ENCODE peak calls at places on chromosomes 1 and 21, in eight cellular contexts. One of them, this sample, is unnamed.

GRCh38 chr1:234602334-234603220 is 7.4 kb downstream of the IRF2BP2 start:
- DNase-seq in activated T-helper 1 cell treated with anti-CD3 and anti-CD28 coated beads, Interleukin-12 subunit alpha, Interleukin-12 subunit beta, Interleukin-2, Interleukin-4 antibody, amounts not matched to agents 30 ng/mL and 10 ng/mL and 1 ng/mL, durations not matched to agents 14 hours and 24 hours and 36 hours: no peak
- DNase-seq in HEK293T: no peak
- DNase-seq in T-helper 17 cell: no peak
- DNase-seq in NCI-H446: peak; percentile 35
- DNase-seq in heart left ventricle: no peak
- DNase-seq in HCEC 1CT: peak; percentile 98
- DNase-seq in CD8-positive, alpha-beta memory T cell: no peak
- DNase-seq in this sample: no peak

GRCh38 chr1:21855257-21856096 is 43.4 kb downstream of the LDLRAD2 start:
- DNase-seq in activated T-helper 1 cell treated with anti-CD3 and anti-CD28 coated beads, Interleukin-12 subunit alpha, Interleukin-12 subunit beta, Interleukin-2, Interleukin-4 antibody, amounts not matched to agents 30 ng/mL and 10 ng/mL and 1 ng/mL, durations not matched to agents 14 hours and 24 hours and 36 hours: no peak
- DNase-seq in HEK293T: no peak
- DNase-seq in T-helper 17 cell: no peak
- DNase-seq in NCI-H446: no peak
- DNase-seq in heart left ventricle: no peak
- DNase-seq in HCEC 1CT: no peak
- DNase-seq in CD8-positive, alpha-beta memory T cell: no peak
- DNase-seq in this sample: no peak

GRCh38 chr1:14884619-14885175 is 268.9 kb upstream of the TMEM51 start:
- DNase-seq in activated T-helper 1 cell treated with anti-CD3 and anti-CD28 coated beads, Interleukin-12 subunit alpha, Interleukin-12 subunit beta, Interleukin-2, Interleukin-4 antibody, amounts not matched to agents 30 ng/mL and 10 ng/mL and 1 ng/mL, durations not matched to agents 14 hours and 24 hours and 36 hours: no peak
- DNase-seq in HEK293T: no peak
- DNase-seq in T-helper 17 cell: no peak
- DNase-seq in NCI-H446: no peak
- DNase-seq in heart left ventricle: no peak
- DNase-seq in HCEC 1CT: no peak
- DNase-seq in CD8-positive, alpha-beta memory T cell: no peak
- DNase-seq in this sample: no peak

GRCh38 chr1:9129391-9130041 is 614 bp upstream of the GPR157 start:
- DNase-seq in activated T-helper 1 cell treated with anti-CD3 and anti-CD28 coated beads, Interleukin-12 subunit alpha, Interleukin-12 subunit beta, Interleukin-2, Interleukin-4 antibody, amounts not matched to agents 30 ng/mL and 10 ng/mL and 1 ng/mL, durations not matched to agents 14 hours and 24 hours and 36 hours: peak; percentile 72
- DNase-seq in HEK293T: peak; percentile 84
- DNase-seq in T-helper 17 cell: peak; percentile 72
- DNase-seq in NCI-H446: peak; percentile 73
- DNase-seq in heart left ventricle: peak; percentile 93
- DNase-seq in HCEC 1CT: peak; percentile 41
- DNase-seq in CD8-positive, alpha-beta memory T cell: peak; percentile 88
- DNase-seq in this sample: peak; percentile 87

GRCh38 chr1:98104285-98104684 is 183.5 kb upstream of the DPYD start:
- DNase-seq in activated T-helper 1 cell treated with anti-CD3 and anti-CD28 coated beads, Interleukin-12 subunit alpha, Interleukin-12 subunit beta, Interleukin-2, Interleukin-4 antibody, amounts not matched to agents 30 ng/mL and 10 ng/mL and 1 ng/mL, durations not matched to agents 14 hours and 24 hours and 36 hours: no peak
- DNase-seq in HEK293T: no peak
- DNase-seq in T-helper 17 cell: no peak
- DNase-seq in NCI-H446: peak; percentile 96
- DNase-seq in heart left ventricle: no peak
- DNase-seq in HCEC 1CT: peak; percentile 90
- DNase-seq in CD8-positive, alpha-beta memory T cell: no peak
- DNase-seq in this sample: no peak

GRCh38 chr1:83882906-83883305 is 116.0 kb downstream of the TTLL7 start:
- DNase-seq in activated T-helper 1 cell treated with anti-CD3 and anti-CD28 coated beads, Interleukin-12 subunit alpha, Interleukin-12 subunit beta, Interleukin-2, Interleukin-4 antibody, amounts not matched to agents 30 ng/mL and 10 ng/mL and 1 ng/mL, durations not matched to agents 14 hours and 24 hours and 36 hours: no peak
- DNase-seq in HEK293T: peak; percentile 78
- DNase-seq in T-helper 17 cell: no peak
- DNase-seq in NCI-H446: peak; percentile 77
- DNase-seq in heart left ventricle: no peak
- DNase-seq in HCEC 1CT: peak; percentile 81
- DNase-seq in CD8-positive, alpha-beta memory T cell: no peak
- DNase-seq in this sample: peak; percentile 18

GRCh38 chr1:21950734-21951575 is 13.8 kb upstream of the HSPG2 start:
- DNase-seq in activated T-helper 1 cell treated with anti-CD3 and anti-CD28 coated beads, Interleukin-12 subunit alpha, Interleukin-12 subunit beta, Interleukin-2, Interleukin-4 antibody, amounts not matched to agents 30 ng/mL and 10 ng/mL and 1 ng/mL, durations not matched to agents 14 hours and 24 hours and 36 hours: no peak
- DNase-seq in HEK293T: no peak
- DNase-seq in T-helper 17 cell: no peak
- DNase-seq in NCI-H446: no peak
- DNase-seq in heart left ventricle: peak; percentile 49
- DNase-seq in HCEC 1CT: no peak
- DNase-seq in CD8-positive, alpha-beta memory T cell: no peak
- DNase-seq in this sample: no peak

GRCh38 chr1:49686107-49686506 is 337.6 kb downstream of the AGBL4 start:
- DNase-seq in activated T-helper 1 cell treated with anti-CD3 and anti-CD28 coated beads, Interleukin-12 subunit alpha, Interleukin-12 subunit beta, Interleukin-2, Interleukin-4 antibody, amounts not matched to agents 30 ng/mL and 10 ng/mL and 1 ng/mL, durations not matched to agents 14 hours and 24 hours and 36 hours: no peak
- DNase-seq in HEK293T: no peak
- DNase-seq in T-helper 17 cell: no peak
- DNase-seq in NCI-H446: no peak
- DNase-seq in heart left ventricle: no peak
- DNase-seq in HCEC 1CT: no peak
- DNase-seq in CD8-positive, alpha-beta memory T cell: no peak
- DNase-seq in this sample: no peak

GRCh38 chr1:13543927-13544556 is 30.2 kb upstream of the LRRC38 start:
- DNase-seq in activated T-helper 1 cell treated with anti-CD3 and anti-CD28 coated beads, Interleukin-12 subunit alpha, Interleukin-12 subunit beta, Interleukin-2, Interleukin-4 antibody, amounts not matched to agents 30 ng/mL and 10 ng/mL and 1 ng/mL, durations not matched to agents 14 hours and 24 hours and 36 hours: no peak
- DNase-seq in HEK293T: peak; percentile 81
- DNase-seq in T-helper 17 cell: no peak
- DNase-seq in NCI-H446: no peak
- DNase-seq in heart left ventricle: no peak
- DNase-seq in HCEC 1CT: no peak
- DNase-seq in CD8-positive, alpha-beta memory T cell: no peak
- DNase-seq in this sample: no peak

GRCh38 chr1:246492611-246493245 is 14.4 kb downstream of the SMYD3 start:
- DNase-seq in activated T-helper 1 cell treated with anti-CD3 and anti-CD28 coated beads, Interleukin-12 subunit alpha, Interleukin-12 subunit beta, Interleukin-2, Interleukin-4 antibody, amounts not matched to agents 30 ng/mL and 10 ng/mL and 1 ng/mL, durations not matched to agents 14 hours and 24 hours and 36 hours: no peak
- DNase-seq in HEK293T: peak; percentile 51
- DNase-seq in T-helper 17 cell: no peak
- DNase-seq in NCI-H446: peak; percentile 48
- DNase-seq in heart left ventricle: no peak
- DNase-seq in HCEC 1CT: peak; percentile 75
- DNase-seq in CD8-positive, alpha-beta memory T cell: no peak
- DNase-seq in this sample: peak; percentile 63

GRCh38 chr1:32877211-32878110 is 6.7 kb upstream of the FNDC5 start:
- DNase-seq in activated T-helper 1 cell treated with anti-CD3 and anti-CD28 coated beads, Interleukin-12 subunit alpha, Interleukin-12 subunit beta, Interleukin-2, Interleukin-4 antibody, amounts not matched to agents 30 ng/mL and 10 ng/mL and 1 ng/mL, durations not matched to agents 14 hours and 24 hours and 36 hours: no peak
- DNase-seq in HEK293T: no peak
- DNase-seq in T-helper 17 cell: no peak
- DNase-seq in NCI-H446: no peak
- DNase-seq in heart left ventricle: no peak
- DNase-seq in HCEC 1CT: no peak
- DNase-seq in CD8-positive, alpha-beta memory T cell: no peak
- DNase-seq in this sample: no peak

GRCh38 chr1:218463194-218464156 is 118.3 kb downstream of the TGFB2 start:
- DNase-seq in activated T-helper 1 cell treated with anti-CD3 and anti-CD28 coated beads, Interleukin-12 subunit alpha, Interleukin-12 subunit beta, Interleukin-2, Interleukin-4 antibody, amounts not matched to agents 30 ng/mL and 10 ng/mL and 1 ng/mL, durations not matched to agents 14 hours and 24 hours and 36 hours: no peak
- DNase-seq in HEK293T: no peak
- DNase-seq in T-helper 17 cell: no peak
- DNase-seq in NCI-H446: no peak
- DNase-seq in heart left ventricle: peak; percentile 72
- DNase-seq in HCEC 1CT: peak; percentile 93
- DNase-seq in CD8-positive, alpha-beta memory T cell: no peak
- DNase-seq in this sample: no peak

GRCh38 chr1:15523104-15523921 is 702 bp downstream of the CASP9 start:
- DNase-seq in activated T-helper 1 cell treated with anti-CD3 and anti-CD28 coated beads, Interleukin-12 subunit alpha, Interleukin-12 subunit beta, Interleukin-2, Interleukin-4 antibody, amounts not matched to agents 30 ng/mL and 10 ng/mL and 1 ng/mL, durations not matched to agents 14 hours and 24 hours and 36 hours: no peak
- DNase-seq in HEK293T: no peak
- DNase-seq in T-helper 17 cell: no peak
- DNase-seq in NCI-H446: no peak
- DNase-seq in heart left ventricle: no peak
- DNase-seq in HCEC 1CT: no peak
- DNase-seq in CD8-positive, alpha-beta memory T cell: no peak
- DNase-seq in this sample: no peak

GRCh38 chr1:37473431-37474050 is 839 bp upstream of the ZC3H12A start:
- DNase-seq in activated T-helper 1 cell treated with anti-CD3 and anti-CD28 coated beads, Interleukin-12 subunit alpha, Interleukin-12 subunit beta, Interleukin-2, Interleukin-4 antibody, amounts not matched to agents 30 ng/mL and 10 ng/mL and 1 ng/mL, durations not matched to agents 14 hours and 24 hours and 36 hours: no peak
- DNase-seq in HEK293T: no peak
- DNase-seq in T-helper 17 cell: peak; percentile 33
- DNase-seq in NCI-H446: peak; percentile 31
- DNase-seq in heart left ventricle: no peak
- DNase-seq in HCEC 1CT: no peak
- DNase-seq in CD8-positive, alpha-beta memory T cell: peak; percentile 22
- DNase-seq in this sample: no peak

GRCh38 chr1:173661763-173662162 is 7.9 kb downstream of the ANKRD45 start:
- DNase-seq in activated T-helper 1 cell treated with anti-CD3 and anti-CD28 coated beads, Interleukin-12 subunit alpha, Interleukin-12 subunit beta, Interleukin-2, Interleukin-4 antibody, amounts not matched to agents 30 ng/mL and 10 ng/mL and 1 ng/mL, durations not matched to agents 14 hours and 24 hours and 36 hours: no peak
- DNase-seq in HEK293T: no peak
- DNase-seq in T-helper 17 cell: no peak
- DNase-seq in NCI-H446: no peak
- DNase-seq in heart left ventricle: no peak
- DNase-seq in HCEC 1CT: no peak
- DNase-seq in CD8-positive, alpha-beta memory T cell: no peak
- DNase-seq in this sample: no peak

GRCh38 chr1:16082283-16083038 is 9.0 kb upstream of the FAM131C start:
- DNase-seq in activated T-helper 1 cell treated with anti-CD3 and anti-CD28 coated beads, Interleukin-12 subunit alpha, Interleukin-12 subunit beta, Interleukin-2, Interleukin-4 antibody, amounts not matched to agents 30 ng/mL and 10 ng/mL and 1 ng/mL, durations not matched to agents 14 hours and 24 hours and 36 hours: peak; percentile 44
- DNase-seq in HEK293T: peak; percentile 80
- DNase-seq in T-helper 17 cell: peak; percentile 54
- DNase-seq in NCI-H446: peak; percentile 48
- DNase-seq in heart left ventricle: peak; percentile 84
- DNase-seq in HCEC 1CT: peak; percentile 38
- DNase-seq in CD8-positive, alpha-beta memory T cell: peak; percentile 42
- DNase-seq in this sample: peak; percentile 86

GRCh38 chr1:85582687-85583354 is 2.3 kb downstream of the CCN1 start:
- DNase-seq in activated T-helper 1 cell treated with anti-CD3 and anti-CD28 coated beads, Interleukin-12 subunit alpha, Interleukin-12 subunit beta, Interleukin-2, Interleukin-4 antibody, amounts not matched to agents 30 ng/mL and 10 ng/mL and 1 ng/mL, durations not matched to agents 14 hours and 24 hours and 36 hours: no peak
- DNase-seq in HEK293T: no peak
- DNase-seq in T-helper 17 cell: no peak
- DNase-seq in NCI-H446: no peak
- DNase-seq in heart left ventricle: no peak
- DNase-seq in HCEC 1CT: peak; percentile 72
- DNase-seq in CD8-positive, alpha-beta memory T cell: no peak
- DNase-seq in this sample: no peak

GRCh38 chr1:84758968-84759491 is 68.8 kb upstream of the SSX2IP start:
- DNase-seq in activated T-helper 1 cell treated with anti-CD3 and anti-CD28 coated beads, Interleukin-12 subunit alpha, Interleukin-12 subunit beta, Interleukin-2, Interleukin-4 antibody, amounts not matched to agents 30 ng/mL and 10 ng/mL and 1 ng/mL, durations not matched to agents 14 hours and 24 hours and 36 hours: no peak
- DNase-seq in HEK293T: no peak
- DNase-seq in T-helper 17 cell: no peak
- DNase-seq in NCI-H446: no peak
- DNase-seq in heart left ventricle: no peak
- DNase-seq in HCEC 1CT: peak; percentile 65
- DNase-seq in CD8-positive, alpha-beta memory T cell: no peak
- DNase-seq in this sample: no peak

GRCh38 chr1:93531193-93531592 is 83.3 kb downstream of the FNBP1L start:
- DNase-seq in activated T-helper 1 cell treated with anti-CD3 and anti-CD28 coated beads, Interleukin-12 subunit alpha, Interleukin-12 subunit beta, Interleukin-2, Interleukin-4 antibody, amounts not matched to agents 30 ng/mL and 10 ng/mL and 1 ng/mL, durations not matched to agents 14 hours and 24 hours and 36 hours: no peak
- DNase-seq in HEK293T: no peak
- DNase-seq in T-helper 17 cell: no peak
- DNase-seq in NCI-H446: no peak
- DNase-seq in heart left ventricle: no peak
- DNase-seq in HCEC 1CT: no peak
- DNase-seq in CD8-positive, alpha-beta memory T cell: no peak
- DNase-seq in this sample: no peak

GRCh38 chr1:175820456-175820855 is 77.1 kb upstream of the TNR start:
- DNase-seq in activated T-helper 1 cell treated with anti-CD3 and anti-CD28 coated beads, Interleukin-12 subunit alpha, Interleukin-12 subunit beta, Interleukin-2, Interleukin-4 antibody, amounts not matched to agents 30 ng/mL and 10 ng/mL and 1 ng/mL, durations not matched to agents 14 hours and 24 hours and 36 hours: no peak
- DNase-seq in HEK293T: no peak
- DNase-seq in T-helper 17 cell: no peak
- DNase-seq in NCI-H446: no peak
- DNase-seq in heart left ventricle: no peak
- DNase-seq in HCEC 1CT: no peak
- DNase-seq in CD8-positive, alpha-beta memory T cell: no peak
- DNase-seq in this sample: no peak

GRCh38 chr1:198604973-198605372 is 33.9 kb upstream of the PTPRC start:
- DNase-seq in activated T-helper 1 cell treated with anti-CD3 and anti-CD28 coated beads, Interleukin-12 subunit alpha, Interleukin-12 subunit beta, Interleukin-2, Interleukin-4 antibody, amounts not matched to agents 30 ng/mL and 10 ng/mL and 1 ng/mL, durations not matched to agents 14 hours and 24 hours and 36 hours: no peak
- DNase-seq in HEK293T: no peak
- DNase-seq in T-helper 17 cell: no peak
- DNase-seq in NCI-H446: no peak
- DNase-seq in heart left ventricle: no peak
- DNase-seq in HCEC 1CT: no peak
- DNase-seq in CD8-positive, alpha-beta memory T cell: no peak
- DNase-seq in this sample: no peak

GRCh38 chr1:3462356-3463012 is 8.0 kb downstream of the ARHGEF16 start:
- DNase-seq in activated T-helper 1 cell treated with anti-CD3 and anti-CD28 coated beads, Interleukin-12 subunit alpha, Interleukin-12 subunit beta, Interleukin-2, Interleukin-4 antibody, amounts not matched to agents 30 ng/mL and 10 ng/mL and 1 ng/mL, durations not matched to agents 14 hours and 24 hours and 36 hours: no peak
- DNase-seq in HEK293T: no peak
- DNase-seq in T-helper 17 cell: no peak
- DNase-seq in NCI-H446: no peak
- DNase-seq in heart left ventricle: peak; percentile 60
- DNase-seq in HCEC 1CT: no peak
- DNase-seq in CD8-positive, alpha-beta memory T cell: no peak
- DNase-seq in this sample: no peak

GRCh38 chr1:48196168-48196716 is 26.3 kb upstream of the SLC5A9 start:
- DNase-seq in activated T-helper 1 cell treated with anti-CD3 and anti-CD28 coated beads, Interleukin-12 subunit alpha, Interleukin-12 subunit beta, Interleukin-2, Interleukin-4 antibody, amounts not matched to agents 30 ng/mL and 10 ng/mL and 1 ng/mL, durations not matched to agents 14 hours and 24 hours and 36 hours: no peak
- DNase-seq in HEK293T: no peak
- DNase-seq in T-helper 17 cell: no peak
- DNase-seq in NCI-H446: no peak
- DNase-seq in heart left ventricle: no peak
- DNase-seq in HCEC 1CT: no peak
- DNase-seq in CD8-positive, alpha-beta memory T cell: no peak
- DNase-seq in this sample: no peak

GRCh38 chr1:153260980-153261792 is 1.7 kb downstream of the LORICRIN start:
- DNase-seq in activated T-helper 1 cell treated with anti-CD3 and anti-CD28 coated beads, Interleukin-12 subunit alpha, Interleukin-12 subunit beta, Interleukin-2, Interleukin-4 antibody, amounts not matched to agents 30 ng/mL and 10 ng/mL and 1 ng/mL, durations not matched to agents 14 hours and 24 hours and 36 hours: no peak
- DNase-seq in HEK293T: peak; percentile 54
- DNase-seq in T-helper 17 cell: peak; percentile 18
- DNase-seq in NCI-H446: no peak
- DNase-seq in heart left ventricle: peak; percentile 72
- DNase-seq in HCEC 1CT: no peak
- DNase-seq in CD8-positive, alpha-beta memory T cell: peak; percentile 6
- DNase-seq in this sample: no peak

GRCh38 chr1:64282353-64282752 is 78.9 kb downstream of the UBE2U start:
- DNase-seq in activated T-helper 1 cell treated with anti-CD3 and anti-CD28 coated beads, Interleukin-12 subunit alpha, Interleukin-12 subunit beta, Interleukin-2, Interleukin-4 antibody, amounts not matched to agents 30 ng/mL and 10 ng/mL and 1 ng/mL, durations not matched to agents 14 hours and 24 hours and 36 hours: no peak
- DNase-seq in HEK293T: no peak
- DNase-seq in T-helper 17 cell: no peak
- DNase-seq in NCI-H446: peak; percentile 78
- DNase-seq in heart left ventricle: no peak
- DNase-seq in HCEC 1CT: no peak
- DNase-seq in CD8-positive, alpha-beta memory T cell: no peak
- DNase-seq in this sample: no peak

GRCh38 chr1:2271841-2272655 is 43.9 kb downstream of the SKI start:
- DNase-seq in activated T-helper 1 cell treated with anti-CD3 and anti-CD28 coated beads, Interleukin-12 subunit alpha, Interleukin-12 subunit beta, Interleukin-2, Interleukin-4 antibody, amounts not matched to agents 30 ng/mL and 10 ng/mL and 1 ng/mL, durations not matched to agents 14 hours and 24 hours and 36 hours: no peak
- DNase-seq in HEK293T: no peak
- DNase-seq in T-helper 17 cell: no peak
- DNase-seq in NCI-H446: no peak
- DNase-seq in heart left ventricle: peak; percentile 61
- DNase-seq in HCEC 1CT: no peak
- DNase-seq in CD8-positive, alpha-beta memory T cell: no peak
- DNase-seq in this sample: peak; percentile 75

GRCh38 chr1:29823536-29823935 is 587.2 kb downstream of the PTPRU start:
- DNase-seq in activated T-helper 1 cell treated with anti-CD3 and anti-CD28 coated beads, Interleukin-12 subunit alpha, Interleukin-12 subunit beta, Interleukin-2, Interleukin-4 antibody, amounts not matched to agents 30 ng/mL and 10 ng/mL and 1 ng/mL, durations not matched to agents 14 hours and 24 hours and 36 hours: no peak
- DNase-seq in HEK293T: no peak
- DNase-seq in T-helper 17 cell: no peak
- DNase-seq in NCI-H446: no peak
- DNase-seq in heart left ventricle: no peak
- DNase-seq in HCEC 1CT: no peak
- DNase-seq in CD8-positive, alpha-beta memory T cell: no peak
- DNase-seq in this sample: no peak

GRCh38 chr1:198837276-198838021 is 198.6 kb downstream of the PTPRC start:
- DNase-seq in activated T-helper 1 cell treated with anti-CD3 and anti-CD28 coated beads, Interleukin-12 subunit alpha, Interleukin-12 subunit beta, Interleukin-2, Interleukin-4 antibody, amounts not matched to agents 30 ng/mL and 10 ng/mL and 1 ng/mL, durations not matched to agents 14 hours and 24 hours and 36 hours: no peak
- DNase-seq in HEK293T: peak; percentile 74
- DNase-seq in T-helper 17 cell: no peak
- DNase-seq in NCI-H446: no peak
- DNase-seq in heart left ventricle: no peak
- DNase-seq in HCEC 1CT: no peak
- DNase-seq in CD8-positive, alpha-beta memory T cell: no peak
- DNase-seq in this sample: peak; percentile 5

GRCh38 chr21:45918835-45919467 is 62.6 kb upstream of the COL6A1 start:
- DNase-seq in activated T-helper 1 cell treated with anti-CD3 and anti-CD28 coated beads, Interleukin-12 subunit alpha, Interleukin-12 subunit beta, Interleukin-2, Interleukin-4 antibody, amounts not matched to agents 30 ng/mL and 10 ng/mL and 1 ng/mL, durations not matched to agents 14 hours and 24 hours and 36 hours: no peak
- DNase-seq in HEK293T: no peak
- DNase-seq in T-helper 17 cell: no peak
- DNase-seq in NCI-H446: no peak
- DNase-seq in heart left ventricle: peak; percentile 20
- DNase-seq in HCEC 1CT: no peak
- DNase-seq in CD8-positive, alpha-beta memory T cell: no peak
- DNase-seq in this sample: no peak

GRCh38 chr21:45253180-45253579 is 34.5 kb downstream of the POFUT2 start:
- DNase-seq in activated T-helper 1 cell treated with anti-CD3 and anti-CD28 coated beads, Interleukin-12 subunit alpha, Interleukin-12 subunit beta, Interleukin-2, Interleukin-4 antibody, amounts not matched to agents 30 ng/mL and 10 ng/mL and 1 ng/mL, durations not matched to agents 14 hours and 24 hours and 36 hours: no peak
- DNase-seq in HEK293T: no peak
- DNase-seq in T-helper 17 cell: no peak
- DNase-seq in NCI-H446: no peak
- DNase-seq in heart left ventricle: no peak
- DNase-seq in HCEC 1CT: no peak
- DNase-seq in CD8-positive, alpha-beta memory T cell: no peak
- DNase-seq in this sample: no peak

GRCh38 chr1:108719654-108720435 is 7.1 kb downstream of the FNDC7 start:
- DNase-seq in activated T-helper 1 cell treated with anti-CD3 and anti-CD28 coated beads, Interleukin-12 subunit alpha, Interleukin-12 subunit beta, Interleukin-2, Interleukin-4 antibody, amounts not matched to agents 30 ng/mL and 10 ng/mL and 1 ng/mL, durations not matched to agents 14 hours and 24 hours and 36 hours: no peak
- DNase-seq in HEK293T: no peak
- DNase-seq in T-helper 17 cell: no peak
- DNase-seq in NCI-H446: no peak
- DNase-seq in heart left ventricle: peak; percentile 25
- DNase-seq in HCEC 1CT: peak; percentile 81
- DNase-seq in CD8-positive, alpha-beta memory T cell: no peak
- DNase-seq in this sample: no peak

This sample was measured in HuH-7.